ENCODE peak calls at places on chromosome X, in nine cellular contexts. C is upper lobe of right lung; B is right lobe of liver; M is foreskin keratinocyte; R is psoas muscle; G is tibial nerve; U is CD8-positive, alpha-beta T cell; W is OCI-LY7; O is HepG2. S is an unnamed sample.

GRCh38 chrX:30612250-30612655 is 34.7 kb upstream of the TASL start:
- DNase-seq in C (peak), B (no peak), M (no peak), R (no peak), G (no peak), U (no peak), W (no peak), O (peak), S (peak)

GRCh38 chrX:11532291-11533075 is 133.2 kb downstream of the ARHGAP6 start:
- DNase-seq in C (no peak), B (no peak), M (no peak), R (no peak), G (no peak), U (no peak), W (no peak), O (no peak), S (no peak)

GRCh38 chrX:74924449-74925209 is 623 bp downstream of the NEXMIF start:
- DNase-seq in C (peak), B (peak), M (no peak), R (peak), G (peak), U (no peak), W (no peak), O (no peak), S (peak)

GRCh38 chrX:130909469-130910136 is 6.6 kb upstream of the ENOX2 start:
- DNase-seq in C (no peak), B (no peak), M (no peak), R (no peak), G (no peak), U (no peak), W (no peak), O (no peak), S (no peak)

GRCh38 chrX:38409289-38409688 is 56.9 kb downstream of the OTC start:
- DNase-seq in C (no peak), B (no peak), M (no peak), R (no peak), G (no peak), U (no peak), W (no peak), O (no peak), S (no peak)

GRCh38 chrX:154719132-154719675 is 31.7 kb downstream of the GAB3 start:
- DNase-seq in C (no peak), B (no peak), M (peak), R (no peak), G (no peak), U (no peak), W (no peak), O (no peak), S (no peak)

GRCh38 chrX:121160987-121161386 is 113.6 kb downstream of the GLUD2 start:
- DNase-seq in C (no peak), B (no peak), M (no peak), R (no peak), G (no peak), U (no peak), W (no peak), O (no peak), S (no peak)

GRCh38 chrX:8879750-8880149 is 78.6 kb upstream of the FAM9A start:
- DNase-seq in C (no peak), B (no peak), M (no peak), R (no peak), G (no peak), U (peak), W (peak), O (peak), S (peak)

GRCh38 chrX:113522814-113523213 is 682.2 kb upstream of the AMOT start:
- DNase-seq in C (no peak), B (no peak), M (no peak), R (no peak), G (no peak), U (no peak), W (peak), O (no peak), S (no peak)

GRCh38 chrX:53188763-53189162 is 36.2 kb downstream of the KDM5C start:
- DNase-seq in C (no peak), B (no peak), M (no peak), R (no peak), G (no peak), U (no peak), W (no peak), O (no peak), S (no peak)

GRCh38 chrX:17627026-17627425 is 110.3 kb upstream of the SCML1 start:
- DNase-seq in C (no peak), B (no peak), M (no peak), R (no peak), G (no peak), U (no peak), W (no peak), O (no peak), S (no peak)

GRCh38 chrX:110985470-110985869 is 110.5 kb upstream of the PAK3 start:
- DNase-seq in C (no peak), B (no peak), M (no peak), R (no peak), G (no peak), U (no peak), W (no peak), O (no peak), S (no peak)

GRCh38 chrX:95382799-95383198 is 1301.8 kb upstream of the DIAPH2 start:
- DNase-seq in C (no peak), B (no peak), M (peak), R (no peak), G (no peak), U (no peak), W (no peak), O (no peak), S (no peak)

GRCh38 chrX:33285550-33285949 is 74.2 kb upstream of the DMD start:
- DNase-seq in C (no peak), B (no peak), M (peak), R (no peak), G (no peak), U (no peak), W (no peak), O (no peak), S (no peak)

GRCh38 chrX:53678667-53679066 is 7.9 kb downstream of the HUWE1 start:
- DNase-seq in C (no peak), B (no peak), M (no peak), R (no peak), G (no peak), U (no peak), W (no peak), O (no peak), S (no peak)

GRCh38 chrX:5775985-5776384 is 452.7 kb downstream of the NLGN4X start:
- DNase-seq in C (no peak), B (no peak), M (no peak), R (no peak), G (no peak), U (no peak), W (no peak), O (no peak), S (no peak)

GRCh38 chrX:106955004-106955772 is 35.0 kb downstream of the CLDN2 start:
- DNase-seq in C (no peak), B (no peak), M (peak), R (no peak), G (no peak), U (no peak), W (no peak), O (peak), S (no peak)

GRCh38 chrX:119206203-119206602 is 29.9 kb upstream of the PGRMC1 start:
- DNase-seq in C (no peak), B (no peak), M (no peak), R (no peak), G (no peak), U (no peak), W (peak), O (no peak), S (no peak)

GRCh38 chrX:34147345-34147744 is 15.2 kb upstream of the FAM47A start:
- DNase-seq in C (no peak), B (no peak), M (no peak), R (no peak), G (no peak), U (no peak), W (no peak), O (no peak), S (no peak)

GRCh38 chrX:17527135-17527701 is 152.2 kb downstream of the NHS start:
- DNase-seq in C (peak), B (no peak), M (no peak), R (no peak), G (no peak), U (no peak), W (no peak), O (no peak), S (peak)

DNA sequence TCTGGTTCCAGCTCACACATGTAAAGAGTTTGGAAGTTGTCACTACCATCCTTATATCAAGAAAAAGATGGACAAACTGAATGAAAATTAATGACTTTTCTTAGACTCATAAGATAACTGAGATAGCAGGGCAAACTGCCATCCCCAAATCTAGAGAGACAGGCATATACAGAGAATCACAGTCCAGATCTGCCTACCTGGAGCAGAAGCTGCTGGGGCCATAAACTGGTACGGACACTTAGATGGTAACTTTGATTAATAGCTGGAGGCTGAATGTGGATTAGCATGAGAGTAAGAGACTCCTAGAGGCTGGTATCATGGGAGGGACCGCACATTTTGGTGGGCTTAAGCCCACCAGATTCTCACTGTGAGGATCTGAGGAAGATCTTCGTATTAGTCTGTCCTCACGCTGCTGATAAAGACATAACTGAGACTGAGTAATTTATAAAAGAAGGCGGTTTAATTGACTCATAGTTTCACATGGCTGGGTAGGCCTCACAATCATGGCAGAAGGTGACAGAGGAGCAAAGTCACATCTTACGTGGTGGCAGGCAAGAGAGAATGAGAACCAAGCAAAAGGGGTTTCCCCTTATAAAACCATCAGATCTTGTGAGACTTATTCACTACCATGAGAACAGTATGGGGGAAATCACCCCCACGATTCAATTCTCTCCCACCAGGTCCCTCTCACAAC is 10.8 kb upstream of the POLA1 start:
- DNase-seq in C (no peak), B (no peak), M (no peak), R (no peak), G (no peak), U (no peak), W (no peak), O (no peak), S (no peak)
- TF ChIP-seq CTCF in C (no peak), B (no peak), M (no peak), R (no peak), G (no peak), U (no peak), W (no peak), O (no peak), S (no peak)

GRCh38 chrX:40108959-40109287 is 11.2 kb upstream of the BCOR start:
- DNase-seq in C (peak), B (peak), M (no peak), R (peak), G (no peak), U (peak), W (peak), O (no peak), S (peak)
- H3K27ac ChIP-seq in C (peak), B (peak), M (peak), R (peak), G (peak), U (no peak), W (peak), O (peak), S (peak)

DNA sequence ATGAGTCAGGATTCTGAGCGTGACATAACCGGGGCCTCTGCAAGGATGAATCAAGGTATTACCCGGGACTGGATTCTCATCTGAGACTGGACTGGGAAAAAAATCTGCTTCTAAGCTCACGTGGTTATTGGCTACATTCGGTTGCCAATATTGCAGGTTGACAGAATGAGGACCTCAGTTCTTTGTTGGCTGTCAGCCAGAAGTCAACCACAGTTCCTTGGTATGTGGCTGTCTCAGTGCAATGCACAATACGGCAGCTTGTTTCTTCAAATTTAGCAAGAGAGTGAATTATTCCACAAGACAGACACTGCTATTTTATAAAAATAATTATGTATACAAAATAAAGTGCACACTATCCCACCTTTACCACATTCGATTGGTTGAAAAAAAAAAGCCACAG is 424.2 kb downstream of the KLHL4 start:
- DNase-seq in C (no peak), B (no peak), M (no peak), R (no peak), G (no peak), U (no peak), W (no peak), O (no peak), S (no peak)
- TF ChIP-seq CTCF in C (no peak), B (no peak), M (no peak), R (no peak), G (no peak), U (no peak), W (no peak), O (no peak), S (no peak)

DNA sequence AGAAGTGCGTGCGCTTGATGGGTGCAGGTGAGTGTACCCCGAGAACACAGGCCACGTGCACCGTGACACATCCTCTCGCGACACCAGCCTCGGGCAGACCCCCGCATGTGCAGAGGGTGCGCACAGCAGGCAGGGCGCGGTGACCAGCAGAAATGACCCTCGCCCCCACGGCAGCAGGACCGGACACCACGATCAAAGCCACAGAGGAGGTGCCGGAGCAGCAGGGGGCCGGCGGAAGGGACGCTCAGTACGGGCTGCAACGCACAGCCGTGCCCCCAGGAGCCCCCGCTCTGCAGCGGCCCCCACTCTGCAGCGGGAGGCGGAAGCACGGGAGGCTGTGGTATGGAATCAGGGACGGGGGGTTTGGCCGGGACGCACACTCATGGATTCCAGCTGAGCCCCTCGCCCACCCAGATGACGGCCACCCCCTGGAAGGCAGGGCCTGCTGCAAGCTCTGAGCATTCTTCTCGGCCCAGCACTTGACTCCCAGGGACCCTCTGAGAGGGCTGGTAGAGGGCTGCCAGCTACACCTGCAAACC is 17.1 kb downstream of the PPP2R3B start:
- DNase-seq in C (no peak), B (peak), M (no peak), R (peak), G (no peak), U (no peak), W (no peak), O (no peak), S (no peak)
- H3K27ac ChIP-seq in C (no peak), B (no peak), M (no peak), R (peak), G (no peak), U (no peak), W (peak), O (no peak), S (no peak)

GRCh38 chrX:132741706-132742105 is 216.7 kb downstream of the HS6ST2 start:
- DNase-seq in C (no peak), B (no peak), M (no peak), R (no peak), G (no peak), U (no peak), W (no peak), O (no peak), S (no peak)

GRCh38 chrX:132738951-132739350 is 219.5 kb downstream of the HS6ST2 start:
- DNase-seq in C (no peak), B (no peak), M (no peak), R (no peak), G (no peak), U (no peak), W (no peak), O (no peak), S (no peak)

GRCh38 chrX:132743086-132743485 is 215.3 kb downstream of the HS6ST2 start:
- DNase-seq in C (no peak), B (no peak), M (no peak), R (no peak), G (no peak), U (no peak), W (no peak), O (no peak), S (no peak)

GRCh38 chrX:132737743-132738142 is 220.7 kb downstream of the HS6ST2 start:
- DNase-seq in C (no peak), B (no peak), M (peak), R (no peak), G (no peak), U (no peak), W (no peak), O (no peak), S (peak)

DNA sequence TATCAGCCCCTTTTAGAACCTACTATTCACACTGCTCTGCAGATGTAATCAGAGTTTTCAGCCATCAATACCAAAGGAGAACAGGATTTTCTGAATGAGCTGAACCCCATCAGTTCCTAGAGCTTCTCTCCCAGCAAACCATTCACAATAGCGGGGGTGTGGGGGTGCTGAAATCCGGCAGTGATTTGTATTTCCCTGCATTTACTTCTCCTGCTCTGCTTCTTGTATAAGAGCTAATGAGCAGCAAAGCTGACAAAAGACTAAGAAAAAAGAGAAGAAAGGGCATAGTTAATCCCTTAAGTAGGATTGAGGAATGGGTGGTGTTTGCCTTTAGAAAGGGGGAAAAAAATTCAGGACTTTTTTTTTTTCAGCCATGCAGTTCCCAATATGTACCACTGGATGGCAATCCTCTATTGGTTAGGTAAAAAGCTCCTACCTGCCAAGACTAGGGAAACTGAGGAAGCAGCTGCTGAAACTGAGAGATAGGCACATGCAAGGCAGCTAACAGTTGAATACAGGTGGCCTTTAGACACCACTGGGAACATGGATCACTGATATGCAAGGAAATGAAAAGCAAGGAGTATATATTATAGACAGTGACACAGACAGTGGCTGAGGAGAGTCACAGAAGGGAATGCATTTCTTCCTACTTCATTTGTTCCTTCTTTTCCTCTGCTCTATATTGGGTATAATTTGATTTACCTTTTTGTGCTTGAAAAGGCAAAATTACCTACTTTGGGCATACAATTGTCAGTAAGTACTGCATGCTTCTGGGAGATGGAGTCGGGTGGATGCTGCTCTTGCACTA is 217.9 kb downstream of the HS6ST2 start:
- DNase-seq in C (no peak), B (no peak), M (no peak), R (no peak), G (no peak), U (no peak), W (no peak), O (no peak), S (no peak)
- TF ChIP-seq CTCF in C (peak), B (peak), M (peak), R (peak), G (peak), U (peak), W (peak), O (peak), S (peak)

GRCh38 chrX:37314526-37314925 is 34.6 kb upstream of the PRRG1 start:
- DNase-seq in C (no peak), B (no peak), M (no peak), R (no peak), G (no peak), U (no peak), W (no peak), O (no peak), S (no peak)
- H3K27ac ChIP-seq in C (no peak), B (no peak), M (no peak), R (no peak), G (no peak), U (no peak), W (no peak), O (no peak), S (no peak)

DNA sequence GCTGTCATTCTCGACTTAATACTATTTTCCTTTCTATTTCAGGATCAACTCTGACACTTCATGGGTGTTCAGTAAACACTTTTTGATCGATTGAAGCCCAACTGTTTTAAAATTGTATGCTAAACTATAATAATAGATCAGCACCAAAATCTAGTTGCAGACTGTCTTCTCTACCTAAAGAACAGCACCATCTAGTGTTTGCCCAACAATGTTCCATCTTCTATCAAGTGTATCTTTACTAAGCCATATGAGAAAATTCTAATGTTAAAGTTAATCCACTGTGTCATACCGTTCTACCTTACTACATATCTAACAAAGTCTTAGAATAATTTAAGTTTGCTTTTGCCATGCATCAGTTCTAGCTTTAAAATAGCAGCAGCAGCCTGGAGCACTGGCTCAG is 113.0 kb upstream of the PRDX4 start:
- DNase-seq in C (no peak), B (no peak), M (no peak), R (no peak), G (no peak), U (no peak), W (peak), O (peak), S (no peak)
- TF ChIP-seq CTCF in C (peak), B (peak), M (peak), R (peak), G (peak), U (no peak), W (peak), O (peak), S (peak)

GRCh38 chrX:135974279-135974856 is 580 bp upstream of the MMGT1 start:
- DNase-seq in C (peak), B (peak), M (no peak), R (peak), G (peak), U (peak), W (peak), O (peak), S (peak)
- H3K27ac ChIP-seq in C (no peak), B (no peak), M (no peak), R (no peak), G (peak), U (peak), W (no peak), O (no peak), S (peak)

GRCh38 chrX:23548164-23548563 is 119.1 kb upstream of the PRDX4 start:
- DNase-seq in C (no peak), B (no peak), M (no peak), R (no peak), G (no peak), U (no peak), W (no peak), O (no peak), S (no peak)
- TF ChIP-seq CTCF in C (no peak), B (no peak), M (no peak), R (no peak), G (no peak), U (no peak), W (no peak), O (no peak), S (no peak)

DNA sequence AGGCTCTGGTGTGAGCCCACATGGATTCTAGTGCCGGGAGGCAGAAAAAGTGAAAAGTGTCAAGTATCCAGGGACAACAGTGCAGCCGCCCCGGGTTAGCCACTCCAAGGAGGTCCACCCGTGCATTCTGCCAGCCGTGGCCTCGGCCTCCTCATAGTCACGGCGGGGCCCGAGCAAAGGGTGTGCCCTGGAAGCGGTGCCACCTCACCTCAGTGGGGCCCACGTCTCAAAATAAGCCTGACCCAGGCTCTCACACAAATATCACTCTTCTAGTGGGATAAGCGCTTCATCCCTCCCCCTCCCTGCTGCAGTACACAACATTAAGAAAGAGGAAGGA is 427 bp upstream of the KLHL13 start:
- DNase-seq in C (no peak), B (peak), M (no peak), R (no peak), G (peak), U (no peak), W (no peak), O (no peak), S (peak)
- H3K27ac ChIP-seq in C (no peak), B (peak), M (no peak), R (peak), G (peak), U (no peak), W (no peak), O (no peak), S (no peak)